ENCODE peak calls at places on chromosomes 4 and X, in seven cellular contexts. K, X, Z, L, Y, A and V are unnamed samples.

GRCh38 chr4:28481565-28481964 is 1620.9 kb downstream of the STIM2 start:
- DNase-seq in X (no peak), K (no peak), L (no peak), Y (no peak), Z (no peak), A (no peak), V (no peak)

GRCh38 chrX:130702867-130703707 is 199.9 kb downstream of the ENOX2 start:
- DNase-seq in Y (no peak), L (peak; percentile 17), Z (no peak), A (no peak), K (no peak), X (no peak), V (no peak)

GRCh38 chr4:61180405-61180804 is 19.7 kb upstream of the ADGRL3 start:
- DNase-seq in A (no peak), K (no peak), Y (no peak), Z (no peak), L (no peak), X (no peak), V (no peak)

GRCh38 chrX:121635141-121635540 is 587.7 kb downstream of the GLUD2 start:
- DNase-seq in Y (no peak), L (no peak), A (no peak), X (no peak), Z (no peak), K (no peak), V (no peak)

GRCh38 chr4:175271010-175271630 is 353.0 kb downstream of the ADAM29 start:
- DNase-seq in Y (no peak), X (peak; percentile 6), A (no peak), Z (no peak), K (no peak), L (no peak), V (no peak)

GRCh38 chr4:137956256-137956655 is 285.9 kb downstream of the SLC7A11 start:
- DNase-seq in K (no peak), Y (no peak), A (no peak), Z (no peak), X (no peak), L (peak; percentile 46), V (no peak)

GRCh38 chr4:121192500-121192899 is 28.4 kb upstream of the TNIP3 start:
- DNase-seq in Y (peak; percentile 54), K (no peak), A (no peak), L (peak; percentile 63), Z (no peak), X (peak; percentile 68), V (no peak)

GRCh38 chr4:88012652-88013051 is 5.2 kb downstream of the PKD2 start:
- DNase-seq in K (no peak), X (peak; percentile 20), Y (no peak), L (no peak), A (no peak), Z (no peak), V (no peak)

GRCh38 chr4:107888237-107888636 is 43.1 kb upstream of the CYP2U1 start:
- DNase-seq in L (peak; percentile 24), X (no peak), Y (no peak), Z (no peak), K (no peak), A (no peak), V (no peak)

GRCh38 chrX:25442501-25442900 is 426.7 kb upstream of the ARX start:
- DNase-seq in A (no peak), Z (no peak), Y (peak; percentile 40), L (no peak), K (no peak), X (no peak), V (no peak)

GRCh38 chrX:353566-354535 is 32.9 kb downstream of the PPP2R3B start:
- DNase-seq in A (no peak), K (no peak), Y (no peak), X (no peak), Z (no peak), L (no peak), V (no peak)

GRCh38 chr4:145930592-145930991 is 8.0 kb downstream of the ZNF827 start:
- DNase-seq in Y (no peak), X (peak; percentile 59), L (peak; percentile 41), K (no peak), Z (no peak), A (no peak), V (no peak)

GRCh38 chr4:31015123-31015522 is 295.0 kb downstream of the PCDH7 start:
- DNase-seq in L (no peak), Z (no peak), A (no peak), X (no peak), Y (no peak), K (no peak), V (no peak)
- TF ChIP-seq CTCF in L (no peak), Z (no peak), A (no peak), X (no peak), Y (no peak), K (no peak), V (no peak)

DNA sequence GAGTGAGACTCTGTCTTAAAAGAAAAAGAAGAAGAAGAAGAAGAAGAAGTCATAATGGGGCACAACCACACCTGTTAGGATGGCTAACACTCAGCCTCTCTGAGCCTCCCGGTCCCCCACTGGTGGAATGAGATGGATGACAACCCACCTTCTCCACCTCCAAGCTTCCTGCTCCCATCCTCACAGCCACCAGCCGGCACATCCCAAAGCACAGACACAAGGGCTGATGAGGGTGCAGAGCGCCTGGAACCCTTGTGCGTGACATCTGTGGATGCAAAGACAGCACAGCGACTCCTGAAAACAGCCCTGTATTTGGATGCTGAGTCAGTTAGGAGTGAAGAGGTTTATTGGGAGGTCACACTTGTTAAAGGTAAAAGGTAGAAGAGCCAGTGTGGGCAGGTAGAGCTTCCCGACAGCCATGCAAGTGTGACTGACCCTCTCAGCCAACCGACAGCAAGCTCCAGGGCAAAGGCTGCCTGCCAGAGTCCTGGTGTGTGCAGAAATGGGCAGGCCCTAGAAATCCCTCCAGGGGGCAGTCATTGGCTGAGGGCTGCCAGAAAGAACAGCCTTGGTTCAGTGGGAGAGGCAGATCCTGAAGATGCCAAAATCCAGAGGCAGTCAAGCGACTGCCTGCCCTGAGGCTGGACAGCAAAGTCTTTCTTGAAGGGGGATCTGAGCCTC is 26.6 kb upstream of the MAN2B2 start:
- DNase-seq in A (no peak), L (peak; percentile 58), X (peak; percentile 13), Y (peak; percentile 88), K (no peak), Z (no peak), V (no peak)
- TF ChIP-seq CTCF in A (no peak), L (peak; percentile 56), X (peak; percentile 31), Y (peak; percentile 73), K (peak; percentile 64), Z (no peak), V (peak; percentile 47)

DNA sequence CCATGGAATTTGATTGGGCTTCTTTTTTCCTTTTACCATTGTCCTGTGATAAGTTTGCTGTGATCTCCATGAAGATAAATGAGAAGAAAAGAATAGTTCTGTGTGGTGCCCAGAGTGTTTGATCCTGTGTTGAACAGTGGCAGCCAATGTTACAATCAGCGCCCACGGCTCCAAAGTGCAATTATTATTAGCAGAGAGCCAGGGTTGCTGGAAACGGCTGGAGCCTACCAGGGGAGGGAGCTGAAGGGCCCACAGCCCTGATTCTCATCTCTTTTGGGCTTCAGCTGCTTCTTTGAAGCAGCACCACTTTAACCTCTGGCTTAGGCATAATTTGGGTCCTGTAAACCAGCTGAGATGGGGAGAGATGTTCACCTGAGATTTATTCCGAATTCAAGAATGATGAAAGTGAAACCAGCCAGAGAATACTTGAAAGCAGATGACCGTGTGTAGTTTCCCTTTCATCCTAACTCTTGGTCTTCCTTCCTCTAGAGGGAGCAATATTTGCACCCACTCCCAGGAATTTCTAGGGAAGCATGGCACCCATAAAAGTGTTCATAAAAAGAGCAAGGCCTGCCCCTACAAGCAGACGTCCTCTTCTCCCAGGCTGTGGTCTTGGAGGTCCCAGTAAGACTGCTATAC is 298.3 kb downstream of the EVC2 start:
- DNase-seq in Y (peak; percentile 48), Z (no peak), A (no peak), K (no peak), X (no peak), L (no peak), V (no peak)
- TF ChIP-seq CTCF in Y (peak; percentile 60), Z (no peak), A (no peak), K (peak; percentile 14), X (no peak), L (no peak), V (no peak)

GRCh38 chr4:26267087-26267486 is 53.7 kb upstream of the RBPJ start:
- DNase-seq in K (no peak), X (no peak), A (no peak), L (no peak), Z (peak; percentile 80), Y (no peak), V (no peak)
- TF ChIP-seq CTCF in K (no peak), X (no peak), A (no peak), L (no peak), Z (no peak), Y (no peak), V (no peak)

GRCh38 chr4:123997736-123998449 is 601.3 kb downstream of the SPRY1 start:
- DNase-seq in K (no peak), L (no peak), X (no peak), Y (no peak), A (no peak), Z (no peak), V (no peak)

GRCh38 chr4:123990310-123990709 is 593.7 kb downstream of the SPRY1 start:
- DNase-seq in L (no peak), Z (no peak), Y (no peak), K (no peak), A (no peak), X (no peak), V (no peak)

GRCh38 chr4:123995939-123996338 is 599.3 kb downstream of the SPRY1 start:
- DNase-seq in L (peak; percentile 86), A (no peak), Y (no peak), X (no peak), K (peak; percentile 71), Z (no peak), V (no peak)

GRCh38 chr4:123997116-123997515 is 600.5 kb downstream of the SPRY1 start:
- DNase-seq in K (no peak), Y (no peak), X (no peak), L (no peak), Z (no peak), A (no peak), V (no peak)

GRCh38 chr4:123994917-123995316 is 598.3 kb downstream of the SPRY1 start:
- DNase-seq in K (no peak), A (no peak), Y (no peak), Z (no peak), L (no peak), X (no peak), V (no peak)
- TF ChIP-seq CTCF in K (peak; percentile 33), A (no peak), Y (peak; percentile 66), Z (no peak), L (peak; percentile 30), X (peak; percentile 21), V (no peak)